ENCODE peak calls at places on chromosomes 2 and 18, in five cellular contexts. Q is tibial nerve; Y is M059J; E is DMS53; I is stimulated activated naive CD8-positive, alpha-beta T cell treated with anti-CD3 and anti-CD28 coated beads, Interleukin-15, Interleukin-2, amounts not matched to agents 100 U/mL and 50 U/mL, for 24 hours. X is an unnamed sample.

GRCh38 chr18:25786778-25787177 is 303.6 kb downstream of the SS18 start:
- DNase-seq in Q (no peak), Y (peak; percentile 96), E (no peak), I (no peak), X (no peak)

GRCh38 chr2:42815725-42816124 is 23.3 kb upstream of the HAAO start:
- DNase-seq in Q (no peak), Y (no peak), E (no peak), I (no peak), X (no peak)

GRCh38 chr2:147094077-147094476 is 750.8 kb upstream of the ACVR2A start:
- DNase-seq in Q (no peak), Y (no peak), E (no peak), I (no peak), X (no peak)

GRCh38 chr2:20171445-20171977 is 53.4 kb downstream of the SDC1 start:
- DNase-seq in Q (no peak), Y (no peak), E (no peak), I (no peak), X (no peak)

GRCh38 chr18:9454061-9454703 is 21.1 kb upstream of the RALBP1 start:
- DNase-seq in Q (no peak), Y (peak; percentile 28), E (no peak), I (no peak), X (no peak)

GRCh38 chr18:2853926-2854664 is 7.3 kb downstream of the EMILIN2 start:
- DNase-seq in Q (no peak), Y (no peak), E (no peak), I (no peak), X (no peak)

GRCh38 chr2:39994151-39994550 is 215.1 kb upstream of the THUMPD2 start:
- DNase-seq in Q (no peak), Y (peak; percentile 77), E (no peak), I (no peak), X (no peak)

GRCh38 chr2:11812466-11813100 is 66.2 kb downstream of the LPIN1 start:
- DNase-seq in Q (no peak), Y (no peak), E (no peak), I (no peak), X (no peak)

GRCh38 chr2:213214209-213214608 is 62.8 kb upstream of the IKZF2 start:
- DNase-seq in Q (no peak), Y (no peak), E (no peak), I (no peak), X (no peak)

GRCh38 chr2:206212673-206213513 is 53.2 kb downstream of the EEF1B2 start:
- DNase-seq in Q (no peak), Y (peak; percentile 67), E (no peak), I (no peak), X (no peak)

GRCh38 chr2:112065486-112065885 is 10.4 kb downstream of the TMEM87B start:
- DNase-seq in Q (no peak), Y (peak; percentile 3), E (no peak), I (no peak), X (no peak)

GRCh38 chr2:3172265-3172935 is 205.2 kb downstream of the EIPR1 start:
- DNase-seq in Q (no peak), Y (no peak), E (no peak), I (no peak), X (no peak)

GRCh38 chr2:107303964-107304363 is 418.0 kb upstream of the ST6GAL2 start:
- DNase-seq in Q (no peak), Y (peak; percentile 2), E (peak; percentile 57), I (no peak), X (no peak)

GRCh38 chr18:38497281-38497680 is 931.7 kb upstream of the CELF4 start:
- DNase-seq in Q (no peak), Y (no peak), E (no peak), I (no peak), X (no peak)

GRCh38 chr2:159506764-159507406 is 109.5 kb downstream of the BAZ2B start:
- DNase-seq in Q (no peak), Y (peak; percentile 50), E (no peak), I (no peak), X (no peak)

GRCh38 chr2:70047406-70048033 is 39.8 kb upstream of the PCBP1 start:
- DNase-seq in Q (no peak), Y (no peak), E (no peak), I (no peak), X (no peak)